ENCODE peak calls at places on chromosomes 6 and 20, in ten cellular contexts. P is PC-3, S is body of pancreas, N is upper lobe of right lung, R is Caco-2, J is pancreas, G is GM23338, T is heart left ventricle, X is lower lobe of right lung, L is cardiac muscle cell. H is an unnamed sample. For H3K4me1, the result is how much of the 10 kb centered on the place peaks cover.

GRCh38 chr6:105594272-105594671 is 191.4 kb upstream of the PREP start:
- DNase-seq in X (no peak), P (no peak), T (no peak), L (no peak), J (no peak), R (no peak), S (no peak), N (no peak), G (no peak), H (no peak)

GRCh38 chr6:54847799-54848597 is 1.4 kb downstream of the FAM83B start:
- DNase-seq in R (no peak), N (no peak), X (no peak), G (peak), T (no peak), L (peak), J (no peak), S (no peak), P (peak), H (no peak)

GRCh38 chr6:38117281-38117680 is 297.8 kb downstream of the ZFAND3 start:
- DNase-seq in G (no peak), P (no peak), J (no peak), N (no peak), L (no peak), R (no peak), X (no peak), S (no peak), T (no peak), H (no peak)

GRCh38 chr6:33668914-33669313 is 42.6 kb downstream of the UQCC2 start:
- DNase-seq in R (peak), S (no peak), P (peak), G (no peak), J (no peak), T (no peak), L (no peak), N (peak), X (peak), H (no peak)

GRCh38 chr6:89310929-89311328 is 4.2 kb downstream of the GABRR2 start:
- DNase-seq in X (no peak), N (no peak), G (no peak), J (no peak), P (peak), S (no peak), T (no peak), L (no peak), R (no peak), H (no peak)

GRCh38 chr6:148693882-148694484 is 52.8 kb upstream of the UST start:
- DNase-seq in N (no peak), R (no peak), X (no peak), T (no peak), P (no peak), J (no peak), L (no peak), S (no peak), G (no peak), H (no peak)

GRCh38 chr20:55424968-55425367 is 580.4 kb downstream of the CBLN4 start:
- DNase-seq in L (no peak), X (no peak), P (no peak), N (no peak), G (no peak), S (peak), R (no peak), T (peak), J (no peak), H (no peak)

GRCh38 chr20:63961664-63962425 is 5.6 kb upstream of the UCKL1 start:
- DNase-seq in X (no peak), T (no peak), G (no peak), L (no peak), R (no peak), J (no peak), N (no peak), P (no peak), S (no peak), H (no peak)

GRCh38 chr6:29251741-29252140 is 49.8 kb upstream of the OR14J1 start:
- DNase-seq in S (no peak), J (no peak), P (no peak), X (no peak), R (no peak), G (no peak), L (no peak), T (no peak), N (no peak), H (no peak)

GRCh38 chr20:61975411-61975810 is 90.3 kb downstream of the TAF4 start:
- DNase-seq in R (no peak), N (no peak), G (no peak), L (no peak), P (no peak), T (no peak), J (no peak), X (no peak), S (no peak), H (no peak)

GRCh38 chr6:166637001-166637400 is 9.9 kb upstream of the RPS6KA2 start:
- DNase-seq in S (no peak), G (no peak), N (no peak), L (no peak), X (no peak), T (peak), J (no peak), R (no peak), P (no peak), H (no peak)

GRCh38 chr20:38755324-38755910 is 7.2 kb downstream of the ACTR5 start:
- DNase-seq in P (no peak), G (no peak), X (no peak), T (no peak), R (no peak), L (no peak), N (no peak), J (no peak), S (no peak), H (no peak)

GRCh38 chr6:39422273-39422672 is 99.8 kb upstream of the KCNK16 start:
- DNase-seq in G (no peak), L (no peak), X (no peak), R (no peak), N (no peak), T (peak), J (no peak), S (no peak), P (no peak), H (no peak)

GRCh38 chr6:36928547-36928918 is 26.0 kb upstream of the PI16 start:
- DNase-seq in R (no peak), S (no peak), P (no peak), G (no peak), T (no peak), L (no peak), J (no peak), X (no peak), N (no peak), H (no peak)

GRCh38 chr6:36929152-36929551 is 25.4 kb upstream of the PI16 start:
- DNase-seq in T (no peak), S (no peak), L (no peak), J (no peak), G (no peak), X (no peak), P (no peak), R (no peak), N (no peak), H (no peak)

GRCh38 chr6:36927691-36928546 is 26.6 kb upstream of the PI16 start:
- DNase-seq in N (no peak), X (no peak), L (no peak), R (no peak), T (peak), S (peak), P (no peak), J (no peak), G (no peak), H (no peak)

GRCh38 chr6:36929607-36930006 is 24.9 kb upstream of the PI16 start:
- DNase-seq in P (peak), R (no peak), L (peak), T (no peak), S (peak), X (no peak), N (no peak), J (no peak), G (no peak), H (peak)

GRCh38 chr6:36930483-36930882 is 24.1 kb upstream of the PI16 start:
- DNase-seq in X (no peak), J (no peak), L (no peak), P (no peak), T (no peak), S (no peak), N (no peak), R (no peak), G (no peak), H (no peak)
- H3K4me1 ChIP-seq in X (under half), J (under half), L (under half), P (under half), T (under half), S (under half), N (under half), R (under half), G (under half), H (under half)

DNA sequence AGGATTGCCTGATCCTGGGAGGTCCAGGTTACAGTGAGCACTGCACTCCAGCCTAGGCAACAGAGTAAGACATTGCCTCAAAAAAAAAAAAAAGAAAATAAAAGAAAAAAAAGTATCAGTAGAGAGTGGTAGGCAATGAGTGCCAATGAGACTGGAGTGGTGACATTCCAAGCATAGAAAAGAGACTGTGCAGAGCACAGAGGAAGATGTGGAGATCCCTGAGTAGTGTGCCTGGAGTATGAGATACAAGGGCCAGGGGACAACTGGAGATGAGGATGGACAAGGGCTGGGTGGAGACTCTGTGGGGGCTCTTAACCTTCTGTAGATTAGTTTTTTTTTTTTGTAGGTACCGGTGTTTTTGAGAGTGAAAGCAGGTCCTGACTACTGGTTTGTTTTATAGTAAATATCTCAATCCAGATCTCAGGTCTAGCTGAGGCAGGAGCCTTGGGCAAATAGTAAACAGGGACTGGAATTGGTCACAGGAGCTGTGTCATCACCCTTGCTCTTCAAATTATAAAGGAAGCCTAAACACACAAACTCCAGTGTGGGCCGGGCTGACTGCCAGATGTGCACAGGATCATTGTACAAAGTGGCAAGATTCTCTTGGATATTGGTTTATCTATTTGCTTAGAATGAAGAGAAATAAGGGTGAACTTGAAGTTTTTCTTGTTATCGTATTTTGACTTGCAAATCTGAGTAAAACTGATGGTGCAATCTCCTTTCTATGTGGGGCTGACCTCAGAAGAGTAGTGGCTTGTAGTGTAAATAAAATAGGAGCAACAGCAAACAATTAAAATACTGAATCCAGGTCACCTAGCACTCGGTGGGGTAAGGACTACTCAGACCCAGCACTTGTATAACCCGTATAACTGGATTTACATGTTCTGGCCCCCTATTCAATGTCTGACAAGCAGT is 144.9 kb downstream of the SOX4 start:
- DNase-seq in J (no peak), R (no peak), N (no peak), T (no peak), S (no peak), X (no peak), P (peak), G (no peak), L (no peak), H (no peak)
- H3K4me1 ChIP-seq in J (under half), R (under half), N (under half), T (under half), S (under half), X (under half), P (half or more), G (half or more), L (under half), H (under half)

GRCh38 chr6:142934599-142934998 is 10.4 kb downstream of the HIVEP2 start:
- DNase-seq in P (no peak), N (no peak), S (no peak), T (no peak), G (no peak), J (no peak), R (no peak), L (no peak), X (no peak), H (no peak)

GRCh38 chr6:142934190-142934589 is 10.8 kb downstream of the HIVEP2 start:
- DNase-seq in N (no peak), G (no peak), J (no peak), T (no peak), R (no peak), L (peak), P (no peak), S (no peak), X (no peak), H (no peak)

GRCh38 chr6:142932788-142933362 is 12.1 kb downstream of the HIVEP2 start:
- DNase-seq in S (no peak), G (no peak), P (no peak), J (no peak), T (no peak), R (no peak), N (no peak), L (no peak), X (no peak), H (no peak)

GRCh38 chr6:142935553-142936517 is 9.1 kb downstream of the HIVEP2 start:
- DNase-seq in S (no peak), J (no peak), G (no peak), T (no peak), X (no peak), N (no peak), R (no peak), L (no peak), P (no peak), H (no peak)

DNA sequence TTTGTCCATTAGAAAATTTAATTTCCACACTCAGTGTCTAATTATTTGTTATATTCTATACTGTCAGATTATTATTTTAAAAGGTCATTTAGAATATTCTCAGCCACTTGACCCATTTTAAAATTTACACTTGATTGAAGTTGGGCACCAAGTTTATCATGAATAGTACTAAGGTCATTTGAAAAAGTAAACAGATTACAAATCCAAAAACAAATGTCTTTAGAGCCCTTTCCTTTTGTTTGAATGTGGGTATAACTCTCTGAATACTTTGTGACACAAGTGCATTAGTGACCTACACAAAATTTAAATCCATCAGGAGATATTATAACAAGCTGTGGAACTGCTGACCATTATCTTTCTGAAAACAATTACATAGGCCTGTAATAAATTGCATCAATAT is 11.3 kb downstream of the HIVEP2 start:
- DNase-seq in J (no peak), N (no peak), T (no peak), P (no peak), G (no peak), X (no peak), L (no peak), R (no peak), S (no peak), H (no peak)
- H3K4me1 ChIP-seq in J (under half), N (under half), T (under half), P (under half), G (under half), X (under half), L (under half), R (under half), S (under half), H (under half)

DNA sequence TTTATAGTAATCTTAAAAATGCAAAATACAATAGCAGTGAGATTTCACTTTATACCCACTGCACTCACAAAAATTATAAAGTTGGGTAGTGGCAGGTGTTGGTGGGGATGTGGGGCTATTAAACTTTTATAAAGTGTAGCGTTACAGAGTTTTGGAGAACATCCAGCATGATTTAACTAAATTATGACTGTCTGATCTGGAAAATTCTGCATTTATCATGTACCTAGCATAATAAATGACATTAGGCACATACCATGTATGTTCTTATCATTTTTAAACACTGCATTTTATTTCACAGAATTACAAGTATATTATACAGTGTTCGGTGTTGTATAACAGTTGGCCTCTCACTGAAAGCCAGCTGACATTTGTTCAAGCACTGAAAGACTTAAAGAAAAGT is 169.9 kb downstream of the ADGB start:
- DNase-seq in X (no peak), T (no peak), S (no peak), R (no peak), P (no peak), N (no peak), G (no peak), L (no peak), J (no peak), H (no peak)
- H3K4me1 ChIP-seq in X (under half), T (under half), S (under half), R (under half), P (under half), N (under half), G (under half), L (under half), J (under half), H (under half)

GRCh38 chr6:163539101-163539762 is 124.7 kb downstream of the QKI start:
- DNase-seq in T (no peak), S (peak), N (no peak), J (no peak), L (no peak), R (no peak), X (no peak), P (no peak), G (no peak), H (no peak)
- H3K4me1 ChIP-seq in T (under half), S (under half), N (under half), J (under half), L (under half), R (under half), X (under half), P (under half), G (half or more), H (under half)

DNA sequence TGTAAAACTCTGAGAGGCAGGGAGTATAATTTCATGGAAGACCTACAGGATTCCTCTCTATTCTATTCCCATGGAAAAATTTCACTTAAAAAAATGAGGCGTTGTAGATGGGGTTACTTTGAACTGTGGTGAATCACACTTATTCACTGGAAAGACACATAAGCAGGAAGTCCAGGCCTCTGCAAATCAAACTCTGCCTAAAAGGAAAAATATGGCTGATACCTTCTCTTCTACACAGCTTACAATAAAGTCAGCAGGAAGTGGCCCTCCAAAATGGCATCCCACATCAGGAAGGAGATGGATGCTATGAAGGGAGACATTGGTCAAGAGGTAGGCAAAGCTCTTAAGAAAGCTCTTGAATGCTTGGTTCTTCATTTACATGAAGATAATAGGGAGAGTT is 115.9 kb downstream of the FYN start:
- DNase-seq in S (no peak), G (peak), L (peak), N (no peak), T (no peak), R (no peak), J (no peak), P (peak), X (no peak), H (no peak)
- H3K4me1 ChIP-seq in S (under half), G (under half), L (under half), N (under half), T (under half), R (under half), J (under half), P (under half), X (half or more), H (under half)